ENCODE peak calls at places on chromosomes 2 and 18, in six cellular contexts. T is adipocyte, E is K562, O is tibial nerve, J is neural progenitor cell, Y is thoracic aorta. L is an unnamed sample.
A peak's percentile ranks its signal among the peaks of the same experiment; 100 is the strongest.

GRCh38 chr2:112073875-112074274 is 18.8 kb downstream of the TMEM87B start:
- DNase-seq in O (no peak), E (no peak), J (no peak), Y (no peak), T (no peak), L (no peak)

GRCh38 chr2:102191501-102191900 is 4.7 kb downstream of the IL1RL2 start:
- DNase-seq in O (no peak), J (no peak), Y (no peak), T (no peak), E (no peak), L (no peak)

GRCh38 chr2:39266906-39267434 is 23.2 kb upstream of the CDKL4 start:
- DNase-seq in J (no peak), T (no peak), E (no peak), O (no peak), Y (no peak), L (no peak)

GRCh38 chr2:221103930-221104329 is 468.2 kb downstream of the EPHA4 start:
- DNase-seq in E (no peak), J (no peak), T (no peak), Y (no peak), O (no peak), L (no peak)

GRCh38 chr2:101272045-101272784 is 19.5 kb downstream of the CNOT11 start:
- DNase-seq in O (no peak), J (no peak), E (no peak), Y (no peak), T (no peak), L (no peak)

GRCh38 chr2:69911985-69912563 is 2.8 kb upstream of the MXD1 start:
- DNase-seq in Y (no peak), E (no peak), J (peak; percentile 73), O (no peak), T (peak; percentile 86), L (no peak)

GRCh38 chr18:63158012-63158631 is 161.4 kb downstream of the BCL2 start:
- DNase-seq in Y (no peak), J (no peak), O (no peak), E (no peak), T (no peak), L (no peak)

GRCh38 chr2:29841386-29842004 is 79.9 kb downstream of the ALK start:
- DNase-seq in J (peak; percentile 60), O (peak; percentile 13), E (peak; percentile 72), Y (no peak), T (peak; percentile 72), L (peak; percentile 48)

GRCh38 chr18:12851709-12852108 is 32.3 kb downstream of the PTPN2 start:
- DNase-seq in T (peak; percentile 82), O (no peak), E (no peak), Y (no peak), J (no peak), L (no peak)

GRCh38 chr18:45517181-45517741 is 98.0 kb upstream of the SLC14A2 start:
- DNase-seq in J (peak; percentile 43), E (no peak), Y (peak; percentile 38), T (peak; percentile 84), O (peak; percentile 64), L (no peak)

GRCh38 chr2:86760371-86760770 is 30.3 kb downstream of the CD8A start:
- DNase-seq in O (no peak), T (no peak), J (no peak), Y (no peak), E (no peak), L (no peak)

GRCh38 chr2:222594679-222595078 is 61.2 kb downstream of the FARSB start:
- DNase-seq in O (no peak), J (no peak), E (no peak), T (peak; percentile 82), Y (no peak), L (peak; percentile 45)

GRCh38 chr2:240603846-240604245 is 17.3 kb downstream of the CAPN10 start:
- DNase-seq in T (no peak), E (no peak), J (no peak), O (no peak), Y (no peak), L (no peak)

GRCh38 chr2:28582595-28582994 is 86.7 kb downstream of the PLB1 start:
- DNase-seq in O (no peak), Y (no peak), T (no peak), J (no peak), E (no peak), L (no peak)

GRCh38 chr2:167134381-167135072 is 246.2 kb downstream of the XIRP2 start:
- DNase-seq in J (no peak), O (no peak), T (peak; percentile 55), E (no peak), Y (no peak), L (no peak)

GRCh38 chr18:10252952-10253680 is 201.3 kb upstream of the APCDD1 start:
- DNase-seq in O (no peak), E (no peak), Y (no peak), T (no peak), J (no peak), L (no peak)

GRCh38 chr2:46471-47345 is at the start of gene FAM110C:
- DNase-seq in Y (peak; percentile 34), J (peak; percentile 69), T (no peak), O (no peak), E (no peak), L (peak; percentile 63)

GRCh38 chr2:192448881-192449280 is 254.1 kb upstream of the TMEFF2 start:
- DNase-seq in J (no peak), T (no peak), Y (no peak), O (no peak), E (no peak), L (no peak)

GRCh38 chr2:18519991-18520604 is 40.4 kb downstream of the RDH14 start:
- DNase-seq in E (no peak), T (no peak), O (no peak), Y (no peak), J (no peak), L (no peak)

GRCh38 chr2:43269074-43269572 is 42.7 kb upstream of the ZFP36L2 start:
- DNase-seq in E (peak; percentile 48), Y (peak; percentile 78), O (peak; percentile 81), T (peak; percentile 88), J (peak; percentile 43), L (no peak)

GRCh38 chr2:146317959-146318358 is 1526.9 kb upstream of the ACVR2A start:
- DNase-seq in O (no peak), E (no peak), T (peak; percentile 72), J (no peak), Y (no peak), L (no peak)

GRCh38 chr2:54558188-54558975 is 102.3 kb downstream of the SPTBN1 start:
- DNase-seq in O (peak; percentile 45), E (peak; percentile 65), Y (no peak), T (peak; percentile 77), J (peak; percentile 91), L (peak; percentile 80)

GRCh38 chr2:74585406-74586182 is 31.1 kb downstream of the DOK1 start:
- DNase-seq in J (no peak), T (no peak), O (peak; percentile 33), Y (no peak), E (no peak), L (no peak)

GRCh38 chr2:38960609-38961320 is 71.1 kb downstream of the ARHGEF33 start:
- DNase-seq in J (no peak), Y (no peak), T (no peak), O (no peak), E (no peak), L (no peak)

GRCh38 chr2:156005999-156006712 is 326.4 kb downstream of the NR4A2 start:
- DNase-seq in E (no peak), T (no peak), J (peak; percentile 11), Y (no peak), O (no peak), L (peak; percentile 35)

GRCh38 chr18:66560092-66560491 is 43.8 kb downstream of the CDH19 start:
- DNase-seq in J (peak; percentile 46), Y (no peak), O (peak; percentile 38), E (no peak), T (peak; percentile 16), L (peak; percentile 5)

DNA sequence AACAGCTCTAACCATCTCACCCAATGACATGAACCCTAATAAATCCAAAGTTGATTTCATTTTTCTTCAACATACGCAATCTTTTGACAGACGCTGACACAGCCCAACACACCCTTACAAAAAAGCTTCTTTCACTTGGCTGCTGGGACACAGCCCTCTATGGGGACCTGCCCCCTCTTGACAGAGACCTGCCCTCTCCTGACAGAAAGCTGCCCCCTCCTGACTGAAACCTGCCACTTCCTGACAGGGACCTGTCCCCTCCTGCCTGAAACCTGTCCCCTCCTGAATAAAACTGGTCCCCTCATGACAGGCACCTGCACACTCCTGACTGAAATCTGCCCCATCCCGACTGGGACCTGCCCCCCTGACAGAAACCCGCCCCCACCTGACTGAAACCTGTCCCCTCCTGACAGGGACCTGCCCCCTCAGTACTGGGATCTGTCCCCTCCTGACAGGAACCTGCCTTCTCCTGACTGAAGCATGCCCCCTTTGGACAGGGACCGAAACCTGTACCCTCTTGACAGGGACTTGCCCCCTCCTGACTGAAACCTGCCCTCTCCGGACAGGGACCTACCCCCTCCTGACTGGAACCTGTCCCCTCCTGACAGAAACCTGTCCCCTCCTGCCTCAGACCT is 87.9 kb downstream of the PXDN start:
- DNase-seq in T (no peak), Y (no peak), J (peak; percentile 34), O (no peak), E (no peak), L (peak; percentile 34)
- H3K4me3 ChIP-seq in T (no peak overlapping the region), Y (no peak overlapping the region), J (no peak overlapping the region), O (no peak overlapping the region), E (no peak overlapping the region), L (no peak overlapping the region)

GRCh38 chr18:5721924-5722323 is 173.4 kb downstream of the TMEM200C start:
- DNase-seq in Y (no peak), J (no peak), E (no peak), O (no peak), T (no peak), L (no peak)
- H3K4me1 ChIP-seq in Y (no peaks in the 10 kb centered on the region), J (no peaks in the 10 kb centered on the region), E (no peaks in the 10 kb centered on the region), O (no peaks in the 10 kb centered on the region), T (no peaks in the 10 kb centered on the region), L (no peaks in the 10 kb centered on the region)

DNA sequence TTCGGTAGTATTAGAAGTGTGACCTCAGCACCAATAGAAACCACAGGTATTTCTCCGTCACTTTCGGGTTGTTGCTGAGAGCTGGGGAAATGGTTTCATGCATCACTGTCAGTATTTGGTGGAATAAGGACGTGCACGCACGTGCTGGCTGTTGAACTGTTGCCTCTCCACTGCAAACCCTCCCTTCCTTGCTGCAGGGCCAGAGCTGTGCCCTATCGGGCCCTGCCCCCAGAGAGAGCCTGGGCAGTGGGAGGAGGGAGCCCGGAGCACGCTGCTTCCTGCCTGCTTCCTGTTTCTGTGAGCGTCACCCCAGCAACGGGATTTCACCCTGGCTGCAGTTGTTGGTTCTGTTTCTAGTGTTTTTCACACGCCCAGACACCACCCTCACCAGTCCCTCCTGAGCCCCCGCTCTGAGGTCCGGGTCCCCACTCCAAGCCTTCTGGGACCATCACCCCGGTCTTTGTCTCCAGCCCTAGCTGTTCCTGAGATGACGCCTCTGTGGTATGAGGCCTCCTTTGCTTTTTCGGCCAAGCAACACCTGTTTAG is 47.4 kb downstream of the LRRFIP1 start:
- DNase-seq in J (peak; percentile 54), E (no peak), T (peak; percentile 70), Y (peak; percentile 57), O (peak; percentile 75), L (no peak)
- H3K4me3 ChIP-seq in J (no peak overlapping the region), E (no peak overlapping the region), T (no peak overlapping the region), Y (peak overlapping the region; percentile 63), O (peak overlapping the region; percentile 29), L (no peak overlapping the region)

DNA sequence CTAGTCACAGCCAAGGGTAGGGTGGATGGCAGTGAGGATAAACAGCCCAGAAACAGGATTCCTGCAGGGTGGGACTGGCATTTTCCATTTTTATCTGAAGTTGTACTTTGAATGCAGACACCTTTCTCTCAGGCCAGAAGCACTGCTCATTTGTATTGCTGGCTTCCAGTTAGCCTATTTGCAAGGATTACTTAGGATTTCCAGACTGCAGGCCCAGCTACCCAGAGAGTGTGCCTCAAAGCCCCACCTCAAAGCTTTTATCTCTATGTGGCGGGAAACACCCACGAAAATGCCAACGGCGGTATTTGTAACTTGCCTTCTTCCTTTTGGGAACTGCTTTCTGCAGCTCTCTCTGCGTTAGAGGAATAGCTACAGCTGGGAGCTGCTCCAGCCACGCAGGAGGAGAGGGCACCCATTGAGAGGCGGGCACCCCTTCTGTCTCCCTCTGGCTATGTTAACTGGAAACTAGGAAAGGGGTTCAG is 144.8 kb downstream of the TGIF1 start:
- DNase-seq in T (peak; percentile 62), E (no peak), O (peak; percentile 21), Y (no peak), J (peak; percentile 52), L (no peak)
- H3K4me1 ChIP-seq in T (peaks cover 42% of the 10 kb centered on the region), E (peaks cover 50% of the 10 kb centered on the region), O (no peaks in the 10 kb centered on the region), Y (peaks cover 31% of the 10 kb centered on the region), J (peaks cover 59% of the 10 kb centered on the region), L (peaks cover 45% of the 10 kb centered on the region)

L was measured in Caco-2.